ENCODE peak calls at places on chromosomes 2 and 18, in seven cellular contexts. I is caudate nucleus, P is T-helper 2 cell, U is amniotic epithelial cell, J is NCI-H1105 treated with DMSO at 0.1 percent for 48 hours, V is AG08395, H is cardiac fibroblast. M is an unnamed sample.

GRCh38 chr2:240384711-240385450 is 50.6 kb upstream of the GPC1 start:
- DNase-seq in I (no peak), P (no peak), U (no peak), J (no peak), V (no peak), H (no peak), M (no peak)

GRCh38 chr18:65439184-65439583 is 311.6 kb upstream of the CDH7 start:
- DNase-seq in I (no peak), P (no peak), U (no peak), J (no peak), V (no peak), H (no peak), M (no peak)

GRCh38 chr18:69981948-69982347 is 34.3 kb upstream of the CD226 start:
- DNase-seq in I (no peak), P (no peak), U (no peak), J (no peak), V (no peak), H (no peak), M (no peak)

GRCh38 chr2:39431592-39432316 is 5.3 kb downstream of the MAP4K3 start:
- DNase-seq in I (no peak), P (no peak), U (peak; percentile 76), J (peak; percentile 3), V (no peak), H (peak; percentile 58), M (no peak)

GRCh38 chr2:31992025-31992566 is 18.7 kb downstream of the MEMO1 start:
- DNase-seq in I (no peak), P (no peak), U (no peak), J (no peak), V (no peak), H (no peak), M (no peak)

GRCh38 chr2:127108090-127108523 is 1.2 kb upstream of the BIN1 start:
- DNase-seq in I (no peak), P (no peak), U (no peak), J (no peak), V (no peak), H (no peak), M (no peak)

GRCh38 chr18:6004683-6005082 is 109.4 kb upstream of the TMEM200C start:
- DNase-seq in I (no peak), P (no peak), U (no peak), J (no peak), V (no peak), H (no peak), M (no peak)

GRCh38 chr2:25358836-25359235 is 17.1 kb upstream of the DNMT3A start:
- DNase-seq in I (no peak), P (no peak), U (no peak), J (no peak), V (no peak), H (no peak), M (no peak)

GRCh38 chr2:189144700-189145211 is 34.8 kb downstream of the COL5A2 start:
- DNase-seq in I (no peak), P (no peak), U (peak; percentile 42), J (no peak), V (peak; percentile 21), H (peak; percentile 86), M (no peak)

GRCh38 chr2:157876771-157877108 is 610 bp upstream of the ACVR1 start:
- DNase-seq in I (no peak), P (no peak), U (no peak), J (no peak), V (no peak), H (no peak), M (no peak)

GRCh38 chr2:121287146-121287798 is 2.3 kb upstream of the TFCP2L1 start:
- DNase-seq in I (no peak), P (no peak), U (no peak), J (no peak), V (no peak), H (no peak), M (no peak)

GRCh38 chr2:175432793-175433192 is 251.3 kb upstream of the ATP5MC3 start:
- DNase-seq in I (no peak), P (no peak), U (no peak), J (no peak), V (no peak), H (no peak), M (no peak)

GRCh38 chr2:168801961-168802824 is at the start of gene NOSTRIN:
- DNase-seq in I (no peak), P (no peak), U (peak; percentile 51), J (no peak), V (peak; percentile 40), H (peak; percentile 81), M (no peak)

GRCh38 chr18:9762561-9762960 is 54.5 kb downstream of the RAB31 start:
- DNase-seq in I (no peak), P (no peak), U (no peak), J (no peak), V (no peak), H (no peak), M (no peak)

GRCh38 chr2:133581027-133581760 is 12.9 kb upstream of the NCKAP5 start:
- DNase-seq in I (no peak), P (no peak), U (no peak), J (no peak), V (no peak), H (no peak), M (no peak)

GRCh38 chr18:27143580-27144287 is 41.4 kb downstream of the CHST9 start:
- DNase-seq in I (no peak), P (no peak), U (no peak), J (no peak), V (no peak), H (no peak), M (no peak)

GRCh38 chr2:136448435-136448834 is 316.9 kb upstream of the THSD7B start:
- DNase-seq in I (no peak), P (no peak), U (no peak), J (no peak), V (no peak), H (no peak), M (no peak)

M was measured in keratinocyte.